ENCODE peak calls at places on chromosome 21, in four cellular contexts. B is H1, V is mesendoderm, P is IMR-90. R is an unnamed sample.

GRCh38 chr21:26280715-26281310 is 110.2 kb upstream of the APP start:
- DNase-seq in B (no peak), V (peak; percentile 41), P (no peak), R (no peak)

GRCh38 chr21:18840239-18840638 is 436.7 kb upstream of the TMPRSS15 start:
- DNase-seq in B (peak; percentile 7), V (peak; percentile 82), P (no peak), R (peak; percentile 52)

GRCh38 chr21:46057111-46057709 is 40.7 kb upstream of the COL6A2 start:
- DNase-seq in B (no peak), V (no peak), P (no peak), R (peak; percentile 27)

GRCh38 chr21:20968391-20968790 is 29.8 kb upstream of the NCAM2 start:
- DNase-seq in B (no peak), V (peak; percentile 32), P (no peak), R (no peak)

GRCh38 chr21:28704746-28705145 is 287.9 kb downstream of the LTN1 start:
- DNase-seq in B (no peak), V (no peak), P (peak; percentile 12), R (no peak)

GRCh38 chr21:36854391-36854790 is 112.1 kb downstream of the HLCS start:
- DNase-seq in B (peak; percentile 29), V (peak; percentile 80), P (peak; percentile 34), R (peak; percentile 66)

GRCh38 chr21:16192900-16193299 is 463.1 kb downstream of the USP25 start:
- DNase-seq in B (no peak), V (peak; percentile 35), P (peak; percentile 20), R (no peak)

GRCh38 chr21:34344058-34344425 is 19.8 kb upstream of the KCNE2 start:
- DNase-seq in B (no peak), V (no peak), P (no peak), R (no peak)

GRCh38 chr21:45558044-45558721 is 15.9 kb upstream of the SLC19A1 start:
- DNase-seq in B (no peak), V (no peak), P (no peak), R (no peak)

GRCh38 chr21:42530167-42530518 is 16.5 kb downstream of the SLC37A1 start:
- DNase-seq in B (no peak), V (no peak), P (no peak), R (no peak)

GRCh38 chr21:41359289-41359688 is 2.5 kb upstream of the MX2 start:
- DNase-seq in B (no peak), V (peak; percentile 66), P (no peak), R (peak; percentile 67)

GRCh38 chr21:45910548-45911221 is 70.9 kb upstream of the COL6A1 start:
- DNase-seq in B (no peak), V (no peak), P (no peak), R (no peak)

GRCh38 chr21:45491623-45492022 is 50.6 kb downstream of the SLC19A1 start:
- DNase-seq in B (no peak), V (no peak), P (no peak), R (no peak)

GRCh38 chr21:34065015-34065414 is 8.4 kb upstream of the MRPS6 start:
- DNase-seq in B (no peak), V (peak; percentile 13), P (no peak), R (no peak)

GRCh38 chr21:29431680-29432079 is 133.0 kb downstream of the BACH1 start:
- DNase-seq in B (no peak), V (no peak), P (no peak), R (no peak)

GRCh38 chr21:39137248-39138186 is 45.7 kb downstream of the PSMG1 start:
- DNase-seq in B (no peak), V (peak; percentile 90), P (peak; percentile 24), R (peak; percentile 71)

GRCh38 chr21:31677047-31677446 is 17.6 kb downstream of the SOD1 start:
- DNase-seq in B (no peak), V (no peak), P (no peak), R (no peak)
- H3K56ac ChIP-seq in B (no peak overlapping the region), V (no peak overlapping the region), P (no peak overlapping the region), R (no peak overlapping the region)

GRCh38 chr21:43903451-43904091 is 38.5 kb downstream of the AGPAT3 start:
- DNase-seq in B (no peak), V (no peak), P (no peak), R (no peak)
- H3K56ac ChIP-seq in B (no peak overlapping the region), V (no peak overlapping the region), P (no peak overlapping the region), R (no peak overlapping the region)

GRCh38 chr21:43803558-43804300 is 14.4 kb downstream of the RRP1 start:
- DNase-seq in B (no peak), V (no peak), P (no peak), R (no peak)

GRCh38 chr21:43805275-43805800 is 16.0 kb downstream of the RRP1 start:
- DNase-seq in B (no peak), V (no peak), P (no peak), R (no peak)

GRCh38 chr21:43808832-43809251 is 19.5 kb downstream of the RRP1 start:
- DNase-seq in B (no peak), V (no peak), P (no peak), R (no peak)

GRCh38 chr21:43808367-43808766 is 19.0 kb downstream of the RRP1 start:
- DNase-seq in B (no peak), V (no peak), P (no peak), R (no peak)

DNA sequence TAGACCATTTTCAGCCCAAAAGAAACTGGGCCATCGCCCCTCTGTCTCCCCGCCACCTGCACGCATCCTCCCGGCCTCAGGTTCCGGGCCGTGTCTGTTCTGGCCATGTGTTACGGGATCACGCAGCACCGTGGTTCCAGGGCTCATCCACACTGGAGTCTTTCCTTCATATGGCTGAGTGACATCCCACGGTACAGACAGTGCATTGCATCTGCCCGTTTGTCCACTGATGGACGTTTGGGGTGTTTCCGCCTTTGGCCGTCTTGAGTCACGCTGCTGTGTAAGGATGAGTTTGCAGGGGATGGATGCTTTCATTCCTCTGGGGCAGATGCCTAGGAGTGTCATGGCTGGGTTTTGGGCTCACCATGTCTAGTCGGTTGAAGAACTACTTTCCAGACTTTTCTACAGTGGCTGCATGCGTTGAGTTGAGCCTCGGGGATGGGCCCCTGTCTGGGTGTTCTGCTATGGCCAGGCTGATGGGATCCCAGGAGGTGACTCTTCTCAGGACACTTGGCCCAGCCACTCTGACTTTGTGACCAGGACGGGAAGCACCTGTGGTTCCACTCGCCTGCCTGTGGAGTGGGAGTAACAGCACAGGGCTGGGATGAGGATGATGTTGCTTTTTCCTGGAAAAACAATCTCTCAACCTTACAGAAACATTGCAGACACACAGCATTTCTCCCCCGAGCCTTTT is 16.8 kb downstream of the RRP1 start:
- DNase-seq in B (no peak), V (no peak), P (no peak), R (no peak)
- H3K56ac ChIP-seq in B (no peak overlapping the region), V (no peak overlapping the region), P (no peak overlapping the region), R (no peak overlapping the region)

DNA sequence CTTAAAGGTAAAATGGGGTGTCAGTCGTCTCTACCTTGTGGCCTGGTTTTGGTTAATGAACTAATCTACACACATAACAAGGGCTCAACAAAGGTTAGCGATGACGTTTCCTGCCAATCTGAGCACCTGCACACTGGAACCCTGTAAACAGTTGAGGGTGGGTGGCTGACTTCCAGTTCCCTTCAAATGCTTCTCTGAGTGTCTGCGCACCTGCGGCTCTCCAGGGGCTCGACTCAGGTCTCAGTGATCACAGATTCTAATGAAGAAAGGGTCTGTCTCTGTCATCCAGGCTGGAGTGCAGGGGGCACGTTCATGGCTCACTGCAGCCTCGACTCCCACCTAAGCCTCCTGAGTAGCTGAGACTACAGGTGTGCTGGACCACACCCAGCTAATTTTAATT is 3.3 kb upstream of the AGPAT3 start:
- DNase-seq in B (no peak), V (no peak), P (no peak), R (no peak)
- H3K56ac ChIP-seq in B (no peak overlapping the region), V (no peak overlapping the region), P (no peak overlapping the region), R (no peak overlapping the region)

GRCh38 chr21:32360401-32360981 is 32.3 kb downstream of the URB1 start:
- DNase-seq in B (no peak), V (no peak), P (no peak), R (no peak)
- H3K56ac ChIP-seq in B (no peak overlapping the region), V (no peak overlapping the region), P (no peak overlapping the region), R (no peak overlapping the region)

GRCh38 chr21:27505516-27505915 is 538.6 kb upstream of the ADAMTS5 start:
- DNase-seq in B (no peak), V (no peak), P (peak; percentile 70), R (no peak)
- H3K56ac ChIP-seq in B (no peak overlapping the region), V (no peak overlapping the region), P (no peak overlapping the region), R (no peak overlapping the region)

DNA sequence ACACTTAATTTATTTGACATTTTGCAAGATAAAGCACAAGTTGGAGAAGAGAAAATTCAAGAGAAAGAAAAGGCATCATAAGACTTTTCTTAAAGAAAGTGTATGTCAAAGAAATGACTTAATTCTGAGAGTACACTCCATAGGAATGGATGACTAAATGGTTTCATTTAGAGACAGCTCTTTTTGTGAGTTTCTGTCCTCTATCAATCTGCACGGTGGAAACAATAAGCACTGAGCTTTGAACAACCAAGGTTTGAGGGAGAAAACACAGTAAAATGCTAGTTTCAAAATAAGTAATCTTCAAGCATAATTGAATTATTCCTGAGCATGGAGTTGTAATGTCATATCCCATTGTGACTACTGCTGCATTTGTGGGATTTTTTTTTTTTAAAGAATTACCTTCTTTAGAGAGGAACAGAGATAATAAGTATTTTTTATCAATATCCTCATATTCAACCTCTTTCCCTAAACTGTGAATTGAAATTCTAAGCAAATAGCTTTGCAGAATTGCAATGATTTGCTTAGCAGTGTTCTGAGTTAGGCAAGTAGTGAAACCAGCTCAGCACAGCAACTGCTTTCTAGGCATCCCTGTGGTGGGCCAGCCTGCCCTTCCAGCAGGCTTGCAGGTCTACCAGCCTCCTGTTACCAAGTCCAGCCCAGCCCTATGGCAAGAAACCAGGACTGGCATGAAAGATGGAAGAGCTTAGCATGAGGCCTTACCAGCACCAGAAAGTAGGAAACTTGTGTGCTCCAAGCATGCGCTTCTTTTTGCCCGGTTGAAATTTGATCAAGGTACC is 38.2 kb downstream of the KCNJ6 start:
- DNase-seq in B (no peak), V (no peak), P (no peak), R (no peak)
- H3K56ac ChIP-seq in B (no peak overlapping the region), V (no peak overlapping the region), P (no peak overlapping the region), R (no peak overlapping the region)

GRCh38 chr21:35637431-35637830 is 422.9 kb downstream of the SETD4 start:
- DNase-seq in B (no peak), V (no peak), P (peak; percentile 61), R (no peak)

GRCh38 chr21:35628331-35628730 is 432.0 kb downstream of the SETD4 start:
- DNase-seq in B (no peak), V (peak; percentile 43), P (no peak), R (no peak)

GRCh38 chr21:35635261-35635660 is 425.1 kb downstream of the SETD4 start:
- DNase-seq in B (no peak), V (no peak), P (peak; percentile 94), R (no peak)

GRCh38 chr21:35635994-35636393 is 424.3 kb downstream of the SETD4 start:
- DNase-seq in B (no peak), V (no peak), P (no peak), R (no peak)

GRCh38 chr21:35632711-35633110 is 427.6 kb downstream of the SETD4 start:
- DNase-seq in B (no peak), V (no peak), P (no peak), R (no peak)
- H3K56ac ChIP-seq in B (no peak overlapping the region), V (no peak overlapping the region), P (no peak overlapping the region), R (no peak overlapping the region)

GRCh38 chr21:43954896-43955295 is 57.2 kb upstream of the TRAPPC10 start:
- DNase-seq in B (no peak), V (no peak), P (no peak), R (no peak)

GRCh38 chr21:43956019-43956666 is 56.0 kb upstream of the TRAPPC10 start:
- DNase-seq in B (no peak), V (no peak), P (no peak), R (no peak)

GRCh38 chr21:43953028-43953427 is 59.1 kb upstream of the TRAPPC10 start:
- DNase-seq in B (no peak), V (no peak), P (no peak), R (no peak)

GRCh38 chr21:43951911-43952703 is 60.0 kb upstream of the TRAPPC10 start:
- DNase-seq in B (no peak), V (no peak), P (no peak), R (no peak)

GRCh38 chr21:43954042-43954441 is 58.1 kb upstream of the TRAPPC10 start:
- DNase-seq in B (no peak), V (no peak), P (no peak), R (no peak)
- H3K56ac ChIP-seq in B (no peak overlapping the region), V (no peak overlapping the region), P (no peak overlapping the region), R (no peak overlapping the region)

R was measured in H9.